ENCODE peak calls at places on chromosomes 6 and 20, in nine cellular contexts. U, E, O, N, K, V, G, Y and Q are unnamed samples.
A peak's percentile ranks its signal among the peaks of the same experiment; 100 is the strongest.

GRCh38 chr20:53220482-53221307 is 248.5 kb downstream of the TSHZ2 start:
- DNase-seq in O (peak; percentile 54), K (no peak), V (no peak), U (no peak), E (peak; percentile 26), G (no peak), N (no peak), Y (no peak), Q (no peak)

GRCh38 chr6:132843316-132844040 is 29.1 kb downstream of the RPS12 start:
- DNase-seq in K (no peak), U (no peak), G (no peak), O (no peak), Y (no peak), N (peak; percentile 34), E (peak; percentile 22), V (no peak), Q (no peak)

GRCh38 chr6:117473401-117473800 is 9.1 kb upstream of the DCBLD1 start:
- DNase-seq in U (peak; percentile 32), O (no peak), V (no peak), K (no peak), E (no peak), Y (no peak), N (no peak), G (no peak), Q (no peak)

GRCh38 chr6:124298682-124299081 is 495.0 kb downstream of the NKAIN2 start:
- DNase-seq in Y (no peak), K (no peak), N (no peak), G (no peak), O (no peak), V (no peak), E (no peak), U (no peak), Q (no peak)

GRCh38 chr20:47876348-47877056 is 91.2 kb upstream of the SULF2 start:
- DNase-seq in U (no peak), N (no peak), O (no peak), K (no peak), E (no peak), V (no peak), Y (no peak), G (no peak), Q (no peak)

GRCh38 chr20:56373942-56374341 is 15.2 kb downstream of the FAM210B start:
- DNase-seq in V (no peak), N (no peak), O (peak; percentile 96), U (peak; percentile 96), G (no peak), K (peak; percentile 92), E (peak; percentile 91), Y (no peak), Q (no peak)

GRCh38 chr6:144715344-144715743 is 430.2 kb downstream of the UTRN start:
- DNase-seq in Y (no peak), U (no peak), N (no peak), V (no peak), O (no peak), E (no peak), K (no peak), G (no peak), Q (no peak)

GRCh38 chr6:37607949-37608348 is 89.7 kb downstream of the MDGA1 start:
- DNase-seq in E (peak; percentile 51), Y (no peak), O (peak; percentile 22), K (no peak), G (no peak), V (no peak), N (peak; percentile 77), U (peak; percentile 59), Q (no peak)

GRCh38 chr6:150142657-150143501 is at the start of gene PPP1R14C:
- DNase-seq in O (no peak), E (peak; percentile 23), N (peak; percentile 82), K (peak; percentile 55), Y (no peak), V (peak; percentile 40), U (peak; percentile 29), G (peak; percentile 68), Q (peak; percentile 29)

GRCh38 chr6:48084201-48084600 is 26.8 kb downstream of the PTCHD4 start:
- DNase-seq in Y (no peak), E (no peak), U (peak; percentile 15), G (no peak), O (no peak), N (no peak), V (no peak), K (no peak), Q (no peak)

GRCh38 chr6:132190815-132191175 is 210.5 kb downstream of the MOXD1 start:
- DNase-seq in U (peak; percentile 82), K (no peak), E (peak; percentile 85), V (no peak), O (peak; percentile 94), G (no peak), Y (no peak), N (no peak), Q (no peak)

GRCh38 chr20:23603321-23603720 is 2.4 kb downstream of the CST9 start:
- DNase-seq in K (no peak), U (no peak), Y (no peak), G (no peak), N (no peak), E (no peak), O (no peak), V (no peak), Q (no peak)

DNA sequence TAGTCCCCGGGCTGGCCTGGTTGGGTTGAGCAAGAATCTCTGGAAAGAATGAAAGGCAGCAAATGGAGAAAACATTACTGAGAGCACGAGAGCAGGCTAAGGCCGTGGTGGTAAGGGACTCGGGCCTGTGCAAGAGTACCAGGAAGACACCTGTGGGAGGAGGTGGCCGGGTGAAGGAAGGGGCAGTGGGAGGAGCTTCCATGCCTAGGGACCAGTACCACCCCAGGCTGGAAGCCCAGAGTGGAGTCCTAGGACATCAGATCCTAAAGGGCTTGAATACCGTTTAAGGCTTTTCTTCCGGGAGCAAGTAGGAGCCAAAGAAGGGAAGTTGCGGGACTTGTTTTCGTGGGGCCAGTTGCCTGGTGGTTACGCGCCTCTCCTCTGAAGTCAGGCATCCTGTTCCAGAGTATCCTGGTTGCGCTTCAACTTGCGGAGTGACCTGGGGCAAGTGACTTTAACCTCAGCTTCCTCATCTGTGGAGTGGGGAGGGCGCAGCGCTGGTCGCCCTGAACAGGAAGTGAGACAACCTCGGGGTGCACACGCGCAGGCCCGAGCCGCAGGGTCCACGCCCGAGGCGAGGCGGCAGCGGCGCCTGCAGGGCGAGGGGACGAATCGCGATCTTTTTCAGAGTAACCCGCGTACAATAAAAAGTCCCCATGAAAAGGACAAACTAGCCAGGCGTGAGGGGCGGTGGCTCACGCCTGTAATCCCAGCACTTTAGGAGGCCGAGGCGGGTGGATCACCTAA is 1.1 kb upstream of the TPD52L2 start:
- DNase-seq in Y (peak; percentile 72), K (peak; percentile 69), E (peak; percentile 57), N (peak; percentile 86), V (peak; percentile 85), U (peak; percentile 84), O (peak; percentile 76), G (peak; percentile 58), Q (peak; percentile 50)
- TF ChIP-seq CTCF in Y (peak; percentile 66), K (peak; percentile 76), E (peak; percentile 45), N (peak; percentile 83), V (peak; percentile 82), U (peak; percentile 42), O (peak; percentile 46), G (peak; percentile 70), Q (peak; percentile 64)

GRCh38 chr20:43508604-43509040 is 1.1 kb downstream of the L3MBTL1 start:
- DNase-seq in V (no peak), K (no peak), E (no peak), Y (no peak), U (no peak), G (peak; percentile 94), N (peak; percentile 93), O (no peak), Q (no peak)

GRCh38 chr20:43508106-43508505 is 609 bp downstream of the L3MBTL1 start:
- DNase-seq in U (no peak), G (peak; percentile 54), E (no peak), V (no peak), O (no peak), N (peak; percentile 54), Y (no peak), K (peak; percentile 6), Q (no peak)

GRCh38 chr20:43511879-43512278 is 4.4 kb downstream of the L3MBTL1 start:
- DNase-seq in O (no peak), U (no peak), K (no peak), G (no peak), Y (no peak), E (no peak), N (no peak), V (no peak), Q (no peak)

GRCh38 chr20:43506238-43506637 is 1.3 kb upstream of the L3MBTL1 start:
- DNase-seq in E (no peak), V (no peak), K (no peak), N (no peak), Y (no peak), G (no peak), O (no peak), U (no peak), Q (no peak)

GRCh38 chr20:43507150-43508080 is at the start of gene L3MBTL1:
- DNase-seq in V (peak; percentile 50), N (peak; percentile 82), G (peak; percentile 83), Y (no peak), E (no peak), K (peak; percentile 42), U (peak; percentile 47), O (peak; percentile 23), Q (peak; percentile 72)
- TF ChIP-seq CTCF in V (no peak), N (no peak), G (peak; percentile 32), Y (no peak), E (no peak), K (peak; percentile 26), U (no peak), O (no peak), Q (peak; percentile 21)

GRCh38 chr20:36726168-36726567 is 19.7 kb downstream of the NDRG3 start:
- DNase-seq in N (no peak), Y (no peak), E (peak; percentile 16), G (no peak), V (no peak), O (no peak), U (no peak), K (no peak), Q (no peak)

GRCh38 chr20:36732456-36732855 is 13.4 kb downstream of the NDRG3 start:
- DNase-seq in Y (no peak), U (no peak), O (no peak), K (no peak), E (no peak), N (peak; percentile 13), G (no peak), V (no peak), Q (no peak)

GRCh38 chr20:36728986-36729385 is 16.9 kb downstream of the NDRG3 start:
- DNase-seq in N (peak; percentile 61), K (peak; percentile 65), V (no peak), G (peak; percentile 36), O (no peak), U (peak; percentile 8), E (peak; percentile 30), Y (no peak), Q (no peak)
- TF ChIP-seq CTCF in N (peak; percentile 63), K (peak; percentile 74), V (no peak), G (peak; percentile 69), O (no peak), U (no peak), E (peak; percentile 24), Y (no peak), Q (no peak)

DNA sequence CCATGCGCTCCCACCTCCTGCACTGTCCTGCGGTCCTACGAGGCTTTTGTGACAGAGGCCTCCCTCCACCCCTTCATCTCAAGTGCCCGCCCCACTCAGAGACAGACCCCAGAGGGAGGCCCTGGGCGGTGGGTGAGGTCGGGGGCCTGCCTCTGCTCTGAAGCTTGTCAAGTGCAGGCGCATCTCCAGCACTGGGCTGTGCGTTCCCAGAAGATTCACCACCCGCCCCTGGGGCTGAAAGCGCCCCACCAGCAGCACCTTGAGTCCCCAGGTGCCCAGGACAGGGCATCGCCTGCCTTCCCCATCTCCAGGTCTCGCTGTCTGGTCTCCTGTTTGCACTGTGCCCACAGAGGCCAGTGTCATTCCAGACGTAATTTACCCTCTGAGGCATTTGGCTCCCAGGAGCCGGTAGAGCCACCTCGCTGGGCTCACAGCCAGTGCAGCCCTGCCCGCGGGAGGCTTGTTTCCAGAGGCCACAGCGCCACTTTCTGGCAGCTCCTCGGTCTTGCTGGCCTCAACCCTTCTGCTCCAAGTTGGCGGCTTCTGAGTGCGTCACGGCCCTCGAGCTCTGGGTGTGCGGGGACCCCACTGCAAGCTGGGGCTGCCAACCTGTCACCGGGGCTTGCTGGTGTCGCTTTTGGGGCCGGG is 191.1 kb downstream of the TAF4 start:
- DNase-seq in N (peak; percentile 78), E (peak; percentile 12), G (peak; percentile 83), Y (no peak), U (no peak), O (peak; percentile 10), V (peak; percentile 36), K (peak; percentile 60), Q (no peak)
- TF ChIP-seq CTCF in N (peak; percentile 77), E (peak; percentile 30), G (peak; percentile 77), Y (no peak), U (peak; percentile 26), O (peak; percentile 2), V (peak; percentile 48), K (peak; percentile 89), Q (no peak)